ENCODE peak calls at places on chromosome 6, in six cellular contexts. U, W, E, Y, M and K are unnamed samples.

GRCh38 chr6:5510331-5510730 is 249.0 kb downstream of the FARS2 start:
- DNase-seq in E (no peak), Y (no peak), M (no peak), W (no peak), U (peak; percentile 59), K (no peak)

GRCh38 chr6:32938494-32938893 is 2.3 kb downstream of the HLA-DMB start:
- DNase-seq in U (no peak), E (no peak), Y (no peak), M (no peak), W (no peak), K (no peak)

GRCh38 chr6:46734867-46735719 is at the start of gene PLA2G7:
- DNase-seq in M (no peak), E (peak; percentile 69), U (peak; percentile 82), W (peak; percentile 6), Y (no peak), K (peak; percentile 79)

GRCh38 chr6:141598487-141598886 is 534.2 kb upstream of the GJE1 start:
- DNase-seq in M (no peak), E (peak; percentile 11), U (no peak), W (peak; percentile 4), Y (no peak), K (no peak)

GRCh38 chr6:106735136-106735535 is 105.8 kb downstream of the QRSL1 start:
- DNase-seq in W (no peak), Y (no peak), U (no peak), M (no peak), E (no peak), K (no peak)

GRCh38 chr6:137661601-137662000 is 167.4 kb upstream of the OLIG3 start:
- DNase-seq in E (peak; percentile 54), W (no peak), Y (peak; percentile 33), M (peak; percentile 48), U (no peak), K (no peak)

GRCh38 chr6:118350881-118351430 is 197.1 kb upstream of the PLN start:
- DNase-seq in Y (no peak), M (no peak), W (peak; percentile 36), U (no peak), E (no peak), K (peak; percentile 23)

GRCh38 chr6:122995930-122996796 is at the start of gene CLVS2:
- DNase-seq in E (no peak), M (no peak), U (peak; percentile 68), Y (no peak), W (peak; percentile 3), K (peak; percentile 58)

GRCh38 chr6:132256457-132256856 is 144.8 kb downstream of the MOXD1 start:
- DNase-seq in U (no peak), M (no peak), E (no peak), W (no peak), Y (no peak), K (no peak)

GRCh38 chr6:16337280-16337975 is 99.0 kb downstream of the GMPR start:
- DNase-seq in W (peak; percentile 90), U (peak; percentile 97), E (no peak), Y (no peak), M (no peak), K (peak; percentile 86)

GRCh38 chr6:10418361-10418861 is 3.5 kb upstream of the TFAP2A start:
- DNase-seq in E (no peak), M (no peak), Y (no peak), U (no peak), W (no peak), K (no peak)

GRCh38 chr6:34459899-34460593 is 5.8 kb upstream of the PACSIN1 start:
- DNase-seq in W (peak; percentile 20), M (peak; percentile 59), E (peak; percentile 73), Y (peak; percentile 30), U (no peak), K (peak; percentile 93)

GRCh38 chr6:56037587-56037986 is 162.2 kb upstream of the BMP5 start:
- DNase-seq in M (no peak), Y (no peak), E (no peak), W (no peak), U (no peak), K (no peak)
- TF ChIP-seq CTCF in M (no peak), Y (no peak), E (peak; percentile 29), W (no peak), U (no peak), K (peak; percentile 37)

GRCh38 chr6:110877569-110877968 is 3.0 kb downstream of the AMD1 start:
- DNase-seq in E (no peak), U (no peak), W (no peak), Y (no peak), M (no peak), K (no peak)
- H3K4me3 ChIP-seq in E (peak overlapping the region; percentile 96), U (peak overlapping the region; percentile 76), W (peak overlapping the region; percentile 79), Y (peak overlapping the region; percentile 83), M (peak overlapping the region; percentile 99), K (peak overlapping the region; percentile 90)

DNA sequence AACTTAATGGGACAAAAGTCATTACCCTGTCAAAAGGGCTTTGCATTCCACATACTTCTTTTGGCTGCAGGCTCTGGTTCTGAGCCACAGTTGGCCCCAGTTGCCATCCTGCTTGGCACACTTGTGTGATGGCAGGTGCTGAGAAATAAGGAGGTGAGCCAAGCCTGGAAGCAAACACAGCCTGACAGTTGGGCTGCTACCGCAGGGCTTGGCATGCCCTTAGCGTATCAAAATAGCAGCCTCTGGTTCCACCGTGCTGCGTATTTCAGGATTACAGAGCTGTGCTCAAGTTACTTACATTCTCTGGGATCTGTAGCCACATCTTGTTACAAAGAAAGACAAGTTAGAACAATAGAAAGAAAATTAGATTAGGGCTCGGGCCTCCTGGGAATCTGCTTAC is 11.1 kb downstream of the MTHFD1L start:
- DNase-seq in M (no peak), U (no peak), W (peak; percentile 59), Y (no peak), E (no peak), K (peak; percentile 1)
- H3K36me3 ChIP-seq in M (peaks cover 7% of the 10 kb centered on the region), U (no peaks in the 10 kb centered on the region), W (peaks cover 4% of the 10 kb centered on the region), Y (no peaks in the 10 kb centered on the region), E (peaks cover 22% of the 10 kb centered on the region), K (peaks cover 53% of the 10 kb centered on the region)

GRCh38 chr6:12280458-12280857 is 9.7 kb upstream of the EDN1 start:
- DNase-seq in W (peak; percentile 56), M (no peak), E (peak; percentile 72), Y (no peak), U (no peak), K (peak; percentile 64)

GRCh38 chr6:12280901-12281300 is 9.3 kb upstream of the EDN1 start:
- DNase-seq in Y (no peak), E (no peak), W (peak; percentile 22), M (no peak), U (no peak), K (peak; percentile 4)

GRCh38 chr6:12286381-12287132 is 3.6 kb upstream of the EDN1 start:
- DNase-seq in W (no peak), Y (no peak), E (peak; percentile 82), M (no peak), U (no peak), K (peak; percentile 88)

GRCh38 chr6:12288211-12288618 is 1.9 kb upstream of the EDN1 start:
- DNase-seq in U (no peak), E (peak; percentile 48), M (no peak), Y (no peak), W (no peak), K (no peak)

DNA sequence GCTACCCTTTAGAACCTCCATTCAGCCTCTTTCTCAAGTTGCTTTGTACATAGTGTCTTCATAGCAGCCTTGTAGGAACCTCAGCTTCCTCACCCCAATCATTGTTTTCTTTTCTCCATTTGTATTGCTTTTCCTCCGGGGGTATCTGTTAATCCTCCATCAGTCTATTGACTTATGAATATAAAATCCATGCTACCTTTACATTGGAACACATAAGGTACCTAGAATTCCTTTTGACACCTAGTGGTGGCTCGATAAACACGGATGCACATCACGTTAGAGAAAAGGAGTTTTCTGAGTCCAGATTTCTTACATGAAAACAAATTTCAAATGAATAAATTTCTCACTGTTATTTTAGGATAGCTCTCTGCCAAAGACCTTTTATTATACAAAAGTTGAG is 6.3 kb upstream of the EDN1 start:
- DNase-seq in U (no peak), W (no peak), E (no peak), M (no peak), Y (no peak), K (no peak)
- TF ChIP-seq CTCF in U (no peak), W (no peak), E (peak; percentile 35), M (no peak), Y (no peak), K (no peak)

GRCh38 chr6:87700729-87701675 is 1.0 kb downstream of the AKIRIN2 start:
- DNase-seq in Y (no peak), M (peak; percentile 73), W (peak; percentile 68), U (peak; percentile 87), E (peak; percentile 83), K (no peak)

GRCh38 chr6:87698618-87699017 is 3.4 kb downstream of the AKIRIN2 start:
- DNase-seq in E (peak; percentile 42), W (no peak), Y (no peak), U (no peak), M (no peak), K (no peak)

GRCh38 chr6:87700351-87700728 is 1.7 kb downstream of the AKIRIN2 start:
- DNase-seq in U (no peak), M (no peak), Y (no peak), W (no peak), E (no peak), K (no peak)

GRCh38 chr6:87699576-87699975 is 2.5 kb downstream of the AKIRIN2 start:
- DNase-seq in M (no peak), Y (no peak), E (no peak), W (no peak), U (no peak), K (no peak)

GRCh38 chr6:87697581-87698552 is 4.2 kb downstream of the AKIRIN2 start:
- DNase-seq in Y (no peak), W (peak; percentile 95), M (no peak), U (no peak), E (no peak), K (peak; percentile 59)
- H3K4me3 ChIP-seq in Y (peak overlapping the region; percentile 13), W (peak overlapping the region; percentile 89), M (peak overlapping the region; percentile 97), U (peak overlapping the region; percentile 79), E (peak overlapping the region; percentile 98), K (peak overlapping the region; percentile 98)

DNA sequence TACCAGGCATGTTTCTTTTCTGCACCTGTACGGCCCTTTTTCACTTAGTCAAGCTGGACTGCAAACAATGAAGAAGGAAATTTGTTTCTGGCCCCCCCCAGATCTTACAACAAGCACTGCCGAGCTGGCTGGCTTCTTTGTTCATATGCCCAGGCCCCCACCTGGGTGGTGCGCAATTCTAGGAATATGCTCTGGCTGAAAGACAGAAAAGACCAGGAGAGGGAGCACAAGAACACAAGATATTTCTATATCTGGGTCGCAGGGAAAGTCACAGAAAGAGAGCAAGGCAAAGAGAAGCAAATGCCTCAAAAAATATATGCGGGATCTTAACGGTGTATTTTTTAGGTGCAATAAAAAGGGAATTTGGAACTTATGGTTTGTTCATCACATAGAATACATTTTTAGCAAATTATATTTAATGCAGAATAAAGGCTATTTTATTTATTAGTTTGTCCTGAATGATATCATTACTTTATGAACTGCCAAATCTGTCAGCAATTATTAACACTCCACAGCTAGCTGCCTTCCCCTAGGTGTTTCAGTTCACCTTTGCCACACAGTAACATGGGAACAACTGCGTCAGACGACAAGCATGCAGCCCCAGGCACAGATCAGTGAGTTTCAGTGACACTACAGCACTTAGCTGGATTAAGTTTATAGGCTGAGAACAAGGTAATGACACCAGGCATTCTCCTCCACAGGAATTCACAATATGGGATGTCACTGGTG is 76.5 kb downstream of the GJA10 start:
- DNase-seq in U (peak; percentile 57), W (peak; percentile 48), M (peak; percentile 37), Y (no peak), E (peak; percentile 73), K (peak; percentile 78)
- H3K36me3 ChIP-seq in U (no peaks in the 10 kb centered on the region), W (no peaks in the 10 kb centered on the region), M (no peaks in the 10 kb centered on the region), Y (peaks cover 10% of the 10 kb centered on the region), E (no peaks in the 10 kb centered on the region), K (no peaks in the 10 kb centered on the region)

GRCh38 chr6:145704153-145704781 is 31.1 kb downstream of the EPM2A start:
- DNase-seq in W (no peak), U (no peak), E (peak; percentile 45), M (no peak), Y (no peak), K (peak; percentile 57)
- TF ChIP-seq CTCF in W (peak; percentile 32), U (peak; percentile 20), E (peak; percentile 52), M (no peak), Y (peak; percentile 67), K (peak; percentile 62)